ENCODE peak calls at places on chromosomes 4 and X, in four cellular contexts. One of them, this sample, is unnamed.

GRCh38 chr4:64121803-64122202 is 287.4 kb downstream of the TECRL start:
- DNase-seq in K562: no peak
- DNase-seq in astrocyte: no peak
- DNase-seq in stomach: no peak
- DNase-seq in this sample: no peak

GRCh38 chr4:168848112-168848511 is 161.9 kb downstream of the CBR4 start:
- DNase-seq in K562: no peak
- DNase-seq in astrocyte: no peak
- DNase-seq in stomach: no peak
- DNase-seq in this sample: no peak

GRCh38 chrX:110847334-110847733 is 51.7 kb upstream of the CHRDL1 start:
- DNase-seq in K562: peak; percentile 67
- DNase-seq in astrocyte: peak; percentile 35
- DNase-seq in stomach: no peak
- DNase-seq in this sample: peak; percentile 52

GRCh38 chr4:48388504-48389154 is 47.3 kb downstream of the SLAIN2 start:
- DNase-seq in K562: no peak
- DNase-seq in astrocyte: peak; percentile 67
- DNase-seq in stomach: no peak
- DNase-seq in this sample: no peak

GRCh38 chr4:91325495-91325894 is 978.3 kb upstream of the GRID2 start:
- DNase-seq in K562: no peak
- DNase-seq in astrocyte: peak; percentile 73
- DNase-seq in stomach: peak; percentile 51
- DNase-seq in this sample: no peak

GRCh38 chr4:170990989-170991589 is 822.1 kb upstream of the GALNTL6 start:
- DNase-seq in K562: peak; percentile 8
- DNase-seq in astrocyte: no peak
- DNase-seq in stomach: no peak
- DNase-seq in this sample: peak; percentile 41

GRCh38 chr4:19319607-19320006 is 932.1 kb upstream of the SLIT2 start:
- DNase-seq in K562: no peak
- DNase-seq in astrocyte: no peak
- DNase-seq in stomach: no peak
- DNase-seq in this sample: no peak

GRCh38 chr4:11183358-11183745 is 245.3 kb downstream of the HS3ST1 start:
- DNase-seq in K562: no peak
- DNase-seq in astrocyte: peak; percentile 21
- DNase-seq in stomach: no peak
- DNase-seq in this sample: no peak

GRCh38 chr4:41360214-41360910 is 103.6 kb downstream of the UCHL1 start:
- DNase-seq in K562: peak; percentile 9
- DNase-seq in astrocyte: peak; percentile 31
- DNase-seq in stomach: peak; percentile 76
- DNase-seq in this sample: no peak

GRCh38 chr4:7964890-7965662 is 25.4 kb upstream of the AFAP1 start:
- DNase-seq in K562: no peak
- DNase-seq in astrocyte: peak; percentile 59
- DNase-seq in stomach: no peak
- DNase-seq in this sample: no peak

GRCh38 chr4:1825326-1825725 is 30.6 kb downstream of the LETM1 start:
- DNase-seq in K562: no peak
- DNase-seq in astrocyte: no peak
- DNase-seq in stomach: no peak
- DNase-seq in this sample: no peak

GRCh38 chr4:8537041-8537461 is 43.1 kb upstream of the GPR78 start:
- DNase-seq in K562: peak; percentile 21
- DNase-seq in astrocyte: peak; percentile 79
- DNase-seq in stomach: peak; percentile 80
- DNase-seq in this sample: no peak

GRCh38 chr4:10554694-10555093 is 97.5 kb upstream of the ZNF518B start:
- DNase-seq in K562: peak; percentile 62
- DNase-seq in astrocyte: peak; percentile 16
- DNase-seq in stomach: peak; percentile 35
- DNase-seq in this sample: peak; percentile 53

GRCh38 chr4:132818091-132818490 is 331.0 kb upstream of the PCDH10 start:
- DNase-seq in K562: peak; percentile 2
- DNase-seq in astrocyte: no peak
- DNase-seq in stomach: no peak
- DNase-seq in this sample: no peak

GRCh38 chr4:3237711-3238560 is 11.0 kb upstream of the MSANTD1 start:
- DNase-seq in K562: no peak
- DNase-seq in astrocyte: no peak
- DNase-seq in stomach: no peak
- DNase-seq in this sample: no peak

GRCh38 chrX:126165721-126166401 is at the start of gene DCAF12L2:
- DNase-seq in K562: no peak
- DNase-seq in astrocyte: no peak
- DNase-seq in stomach: no peak
- DNase-seq in this sample: no peak

GRCh38 chrX:70166601-70167590 is 10.4 kb upstream of the DGAT2L6 start:
- DNase-seq in K562: peak; percentile 23
- DNase-seq in astrocyte: peak; percentile 67
- DNase-seq in stomach: no peak
- DNase-seq in this sample: no peak

GRCh38 chr4:63563288-63564014 is 845.8 kb downstream of the TECRL start:
- DNase-seq in K562: no peak
- DNase-seq in astrocyte: no peak
- DNase-seq in stomach: no peak
- DNase-seq in this sample: peak; percentile 10

GRCh38 chrX:124344246-124344645 is 2.1 kb upstream of the SH2D1A start:
- DNase-seq in K562: no peak
- DNase-seq in astrocyte: no peak
- DNase-seq in stomach: no peak
- DNase-seq in this sample: no peak

GRCh38 chr4:74394476-74395136 is 29.7 kb downstream of the EREG start:
- DNase-seq in K562: peak; percentile 65
- DNase-seq in astrocyte: peak; percentile 90
- DNase-seq in stomach: no peak
- DNase-seq in this sample: no peak

GRCh38 chr4:147526272-147526654 is 45.4 kb downstream of the EDNRA start:
- DNase-seq in K562: no peak
- DNase-seq in astrocyte: no peak
- DNase-seq in stomach: no peak
- DNase-seq in this sample: no peak

GRCh38 chr4:163523791-163524365 is 29.4 kb downstream of the TMA16 start:
- DNase-seq in K562: no peak
- DNase-seq in astrocyte: no peak
- DNase-seq in stomach: no peak
- DNase-seq in this sample: no peak

GRCh38 chr4:48261288-48261687 is 8.3 kb downstream of the TEC start:
- DNase-seq in K562: no peak
- DNase-seq in astrocyte: peak; percentile 70
- DNase-seq in stomach: no peak
- DNase-seq in this sample: no peak

GRCh38 chr4:170134821-170135220 is 45.1 kb upstream of the AADAT start:
- DNase-seq in K562: no peak
- DNase-seq in astrocyte: no peak
- DNase-seq in stomach: no peak
- DNase-seq in this sample: no peak

GRCh38 chrX:97065973-97066372 is 182.3 kb downstream of the RPA4 start:
- DNase-seq in K562: no peak
- DNase-seq in astrocyte: peak; percentile 15
- DNase-seq in stomach: no peak
- DNase-seq in this sample: no peak

GRCh38 chr4:87391783-87392054 is 731 bp upstream of the HSD17B11 start:
- DNase-seq in K562: no peak
- DNase-seq in astrocyte: no peak
- DNase-seq in stomach: no peak
- DNase-seq in this sample: no peak

GRCh38 chr4:112279025-112279881 is 6.5 kb downstream of the TIFA start:
- DNase-seq in K562: no peak
- DNase-seq in astrocyte: no peak
- DNase-seq in stomach: no peak
- DNase-seq in this sample: no peak

GRCh38 chr4:2135083-2135482 is 76.0 kb downstream of the NAT8L start:
- DNase-seq in K562: peak; percentile 27
- DNase-seq in astrocyte: peak; percentile 28
- DNase-seq in stomach: no peak
- DNase-seq in this sample: peak; percentile 72

GRCh38 chr4:127965803-127966175 is 583 bp downstream of the ABHD18 start:
- DNase-seq in K562: peak; percentile 84
- DNase-seq in astrocyte: peak; percentile 5
- DNase-seq in stomach: peak; percentile 59
- DNase-seq in this sample: peak; percentile 56

GRCh38 chr4:175271010-175271630 is 353.0 kb downstream of the ADAM29 start:
- DNase-seq in K562: no peak
- DNase-seq in astrocyte: no peak
- DNase-seq in stomach: no peak
- DNase-seq in this sample: no peak
- H3K4me3 ChIP-seq in K562: no peak overlapping the region
- H3K4me3 ChIP-seq in astrocyte: no peak overlapping the region
- H3K4me3 ChIP-seq in stomach: no peak overlapping the region
- H3K4me3 ChIP-seq in this sample: no peak overlapping the region

GRCh38 chrX:40748977-40749376 is 13.6 kb upstream of the MED14 start:
- DNase-seq in K562: no peak
- DNase-seq in astrocyte: no peak
- DNase-seq in stomach: no peak
- DNase-seq in this sample: no peak

GRCh38 chrX:40746536-40746935 is 11.2 kb upstream of the MED14 start:
- DNase-seq in K562: no peak
- DNase-seq in astrocyte: no peak
- DNase-seq in stomach: no peak
- DNase-seq in this sample: no peak

GRCh38 chrX:40755291-40756249 is 20.2 kb upstream of the MED14 start:
- DNase-seq in K562: no peak
- DNase-seq in astrocyte: peak; percentile 44
- DNase-seq in stomach: no peak
- DNase-seq in this sample: no peak

GRCh38 chrX:40749874-40750273 is 14.5 kb upstream of the MED14 start:
- DNase-seq in K562: no peak
- DNase-seq in astrocyte: no peak
- DNase-seq in stomach: no peak
- DNase-seq in this sample: no peak
- H3K4me3 ChIP-seq in K562: no peak overlapping the region
- H3K4me3 ChIP-seq in astrocyte: no peak overlapping the region
- H3K4me3 ChIP-seq in stomach: no peak overlapping the region
- H3K4me3 ChIP-seq in this sample: no peak overlapping the region

DNA sequence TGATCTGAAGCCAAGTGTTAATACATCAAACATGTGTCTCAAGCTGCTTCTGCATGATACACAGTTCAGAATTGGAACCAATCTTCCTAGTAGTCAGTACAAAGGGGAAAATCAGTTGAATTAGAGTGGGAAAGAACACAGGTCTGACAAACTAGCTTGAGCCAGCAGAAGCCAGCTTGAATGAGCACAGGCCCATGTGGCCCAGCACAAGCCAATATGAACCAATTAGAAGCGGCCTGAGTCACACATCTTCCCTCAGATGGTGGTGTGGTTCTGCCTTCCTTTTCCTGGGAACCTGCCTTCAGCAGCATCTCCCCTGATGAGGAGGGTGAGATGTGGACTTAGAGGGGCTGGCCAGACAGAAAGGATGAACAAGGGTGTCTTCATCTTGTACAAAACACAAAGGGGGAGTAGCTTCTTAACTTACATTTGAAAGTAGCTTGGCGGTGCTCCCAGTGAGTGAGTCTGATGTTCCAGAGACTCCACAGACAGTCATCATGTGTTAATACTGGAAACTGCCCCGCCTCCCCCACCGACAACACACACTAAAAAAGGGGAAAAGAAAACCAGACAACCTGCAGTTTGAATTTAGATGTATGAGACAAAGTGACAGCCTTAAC is 72.0 kb downstream of the FRMPD4 start:
- DNase-seq in K562: no peak
- DNase-seq in astrocyte: peak; percentile 57
- DNase-seq in stomach: no peak
- DNase-seq in this sample: no peak
- H3K4me3 ChIP-seq in K562: no peak overlapping the region
- H3K4me3 ChIP-seq in astrocyte: no peak overlapping the region
- H3K4me3 ChIP-seq in stomach: no peak overlapping the region
- H3K4me3 ChIP-seq in this sample: no peak overlapping the region

DNA sequence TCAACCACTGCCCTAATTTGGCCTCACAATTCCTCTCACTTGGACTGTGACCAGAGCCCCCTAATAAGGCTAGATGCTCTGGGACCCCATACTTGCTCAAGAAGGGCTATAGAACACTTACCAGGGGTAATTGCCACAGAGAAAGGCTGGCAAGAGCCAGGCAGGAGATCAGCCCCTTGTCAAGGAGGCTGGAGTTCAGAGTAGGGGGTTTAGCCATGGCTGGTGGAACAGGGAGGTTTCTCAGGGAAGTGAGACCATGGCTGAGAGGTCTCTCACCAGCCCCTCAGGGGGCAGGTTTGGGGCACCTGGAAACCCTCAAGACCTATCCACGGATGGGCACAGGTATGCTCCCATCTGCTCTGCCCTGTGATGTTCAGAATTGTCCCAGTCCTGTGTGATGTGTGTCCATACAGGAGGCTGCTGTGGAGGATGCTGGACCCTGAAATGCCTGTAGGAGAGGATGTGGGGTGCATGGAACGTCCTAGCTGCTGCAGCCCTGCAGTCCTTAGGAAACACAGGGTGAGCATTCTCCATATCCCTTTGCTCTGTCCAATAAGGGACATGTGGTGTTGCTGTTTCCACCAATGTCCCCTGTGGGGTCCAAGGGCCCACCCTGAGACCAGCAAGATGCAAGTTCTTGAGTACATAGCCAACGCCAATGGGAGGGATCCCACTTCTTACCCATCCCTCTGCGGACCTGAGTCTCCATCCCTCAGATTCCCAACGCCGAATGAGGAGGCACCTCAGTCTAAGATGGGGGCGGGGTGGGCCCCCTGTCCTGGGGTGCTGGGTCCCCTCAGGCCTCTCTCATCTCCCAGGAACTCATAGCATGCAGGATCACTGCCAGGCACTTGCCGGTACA is 16.4 kb upstream of the HSFX1 start:
- DNase-seq in K562: no peak
- DNase-seq in astrocyte: no peak
- DNase-seq in stomach: no peak
- DNase-seq in this sample: no peak
- H3K4me3 ChIP-seq in K562: no peak overlapping the region
- H3K4me3 ChIP-seq in astrocyte: no peak overlapping the region
- H3K4me3 ChIP-seq in stomach: no peak overlapping the region
- H3K4me3 ChIP-seq in this sample: no peak overlapping the region

GRCh38 chr4:6198278-6198677 is 2.1 kb downstream of the JAKMIP1 start:
- DNase-seq in K562: no peak
- DNase-seq in astrocyte: no peak
- DNase-seq in stomach: no peak
- DNase-seq in this sample: no peak

GRCh38 chr4:6200922-6201362 is 593 bp upstream of the JAKMIP1 start:
- DNase-seq in K562: no peak
- DNase-seq in astrocyte: no peak
- DNase-seq in stomach: no peak
- DNase-seq in this sample: peak; percentile 54

GRCh38 chr4:6198768-6199343 is 1.5 kb downstream of the JAKMIP1 start:
- DNase-seq in K562: no peak
- DNase-seq in astrocyte: no peak
- DNase-seq in stomach: no peak
- DNase-seq in this sample: no peak

GRCh38 chr4:6200011-6200921 is at the start of gene JAKMIP1:
- DNase-seq in K562: peak; percentile 84
- DNase-seq in astrocyte: peak; percentile 41
- DNase-seq in stomach: peak; percentile 87
- DNase-seq in this sample: peak; percentile 73

GRCh38 chr4:6199344-6199921 is 916 bp downstream of the JAKMIP1 start:
- DNase-seq in K562: no peak
- DNase-seq in astrocyte: peak; percentile 10
- DNase-seq in stomach: no peak
- DNase-seq in this sample: no peak
- H3K4me3 ChIP-seq in K562: no peak overlapping the region
- H3K4me3 ChIP-seq in astrocyte: no peak overlapping the region
- H3K4me3 ChIP-seq in stomach: peak overlapping the region; percentile 56
- H3K4me3 ChIP-seq in this sample: peak overlapping the region; percentile 59

This sample was measured in Jurkat, Clone E6-1.